ENCODE peak calls at places on chromosomes 4 and X, in five cellular contexts. E is GM12878, S is IMR-90, I is A549, A is K562. Y is an unnamed sample.

GRCh38 chr4:120633810-120634209 is 288.7 kb downstream of the PRDM5 start:
- DNase-seq in I (no peak), S (no peak), E (no peak), A (no peak), Y (no peak)

GRCh38 chr4:1790005-1790404 is 3.1 kb upstream of the FGFR3 start:
- DNase-seq in S (no peak), I (no peak), E (no peak), A (no peak), Y (no peak)

GRCh38 chr4:107561481-107561880 is 158.6 kb downstream of the PAPSS1 start:
- DNase-seq in A (no peak), I (no peak), E (no peak), S (no peak), Y (no peak)

GRCh38 chr4:108398326-108398725 is 222.1 kb upstream of the RPL34 start:
- DNase-seq in A (no peak), E (no peak), S (no peak), I (no peak), Y (no peak)

GRCh38 chr4:89737888-89738287 is 99.1 kb downstream of the SNCA start:
- DNase-seq in A (no peak), S (no peak), E (no peak), I (no peak), Y (no peak)

GRCh38 chrX:104922206-104922621 is 298.3 kb downstream of the TEX13A start:
- DNase-seq in E (peak; percentile 31), A (peak; percentile 74), S (peak; percentile 61), I (peak; percentile 10), Y (peak; percentile 69)

GRCh38 chrX:10239611-10240064 is 82.9 kb downstream of the CLCN4 start:
- DNase-seq in A (no peak), I (no peak), E (no peak), S (peak; percentile 77), Y (no peak)

GRCh38 chr4:33998204-33998603 is 2246.1 kb downstream of the ARAP2 start:
- DNase-seq in E (no peak), A (no peak), I (no peak), S (no peak), Y (no peak)

GRCh38 chrX:95949588-95949987 is 735.1 kb upstream of the DIAPH2 start:
- DNase-seq in A (no peak), I (no peak), E (no peak), S (no peak), Y (no peak)
- TF ChIP-seq RCOR1 in A (no peak), I (no peak), E (no peak), S (no peak), Y (no peak)

GRCh38 chr4:187541666-187542065 is 453.9 kb upstream of the ZFP42 start:
- DNase-seq in I (no peak), S (no peak), A (no peak), E (no peak), Y (no peak)
- TF ChIP-seq RCOR1 in I (no peak), S (no peak), A (no peak), E (no peak), Y (no peak)

DNA sequence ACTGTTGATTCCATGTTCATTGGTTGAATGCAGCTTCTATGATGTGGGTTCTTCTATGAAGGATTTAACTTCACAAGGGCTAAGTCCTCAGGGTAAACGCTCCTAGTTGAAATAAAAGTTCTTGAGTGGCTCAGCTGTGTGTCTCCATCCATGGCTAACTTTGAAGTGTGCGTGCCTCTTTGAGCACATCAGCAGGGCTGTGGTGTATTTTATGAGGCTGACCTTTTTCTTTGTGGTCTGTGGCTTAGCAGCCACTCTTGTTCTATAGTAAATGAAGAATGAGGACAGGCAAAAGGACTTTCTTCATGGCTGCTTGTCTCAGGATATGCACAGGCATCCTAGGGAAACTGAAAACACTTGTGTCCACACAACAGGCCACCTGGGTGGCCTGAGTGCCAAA is 88.5 kb downstream of the KIT start:
- DNase-seq in I (no peak), A (no peak), E (no peak), S (no peak), Y (no peak)
- TF ChIP-seq RCOR1 in I (no peak), A (no peak), E (no peak), S (no peak), Y (no peak)

GRCh38 chr4:114026447-114026846 is 47.0 kb upstream of the ARSJ start:
- DNase-seq in A (no peak), E (no peak), S (no peak), I (no peak), Y (no peak)
- TF ChIP-seq RCOR1 in A (no peak), E (no peak), S (no peak), I (no peak), Y (no peak)

GRCh38 chr4:153022233-153022632 is 86.1 kb downstream of the FHDC1 start:
- DNase-seq in I (no peak), E (no peak), S (no peak), A (no peak), Y (no peak)
- TF ChIP-seq RCOR1 in I (no peak), E (no peak), S (no peak), A (no peak), Y (no peak)

GRCh38 chrX:109352121-109352556 is 129.7 kb downstream of the GUCY2F start:
- DNase-seq in A (no peak), I (no peak), S (no peak), E (no peak), Y (no peak)
- TF ChIP-seq RCOR1 in A (no peak), I (no peak), S (no peak), E (no peak), Y (no peak)

Y was measured in SK-N-SH.